ENCODE peak calls at places on chromosomes 2 and 18, in five cellular contexts. Q, M, Y, N and Z are unnamed samples.
A peak's percentile ranks its signal among the peaks of the same experiment; 100 is the strongest.

GRCh38 chr2:72032481-72033041 is 115.1 kb downstream of the CYP26B1 start:
- DNase-seq in Q (no peak), M (peak; percentile 53), Y (no peak), N (no peak), Z (no peak)

GRCh38 chr2:20330202-20330601 is 20.4 kb downstream of the PUM2 start:
- DNase-seq in Q (no peak), M (no peak), Y (peak; percentile 11), N (no peak), Z (no peak)

GRCh38 chr2:230643576-230644291 is 68.9 kb upstream of the CAB39 start:
- DNase-seq in Q (no peak), M (peak; percentile 74), Y (peak; percentile 36), N (no peak), Z (peak; percentile 61)

GRCh38 chr18:35178260-35178659 is 62.6 kb upstream of the ZNF397 start:
- DNase-seq in Q (no peak), M (no peak), Y (no peak), N (no peak), Z (no peak)

GRCh38 chr2:221063568-221063967 is 508.5 kb downstream of the EPHA4 start:
- DNase-seq in Q (no peak), M (no peak), Y (no peak), N (no peak), Z (no peak)

GRCh38 chr2:133209325-133209724 is 358.9 kb downstream of the NCKAP5 start:
- DNase-seq in Q (no peak), M (no peak), Y (no peak), N (no peak), Z (no peak)

GRCh38 chr2:68765739-68766377 is 31.2 kb downstream of the ARHGAP25 start:
- DNase-seq in Q (no peak), M (no peak), Y (peak; percentile 58), N (no peak), Z (no peak)

GRCh38 chr2:230875347-230876315 is 10.9 kb downstream of the ITM2C start:
- DNase-seq in Q (peak; percentile 34), M (no peak), Y (no peak), N (no peak), Z (no peak)

GRCh38 chr2:216688731-216689360 is 6.5 kb downstream of the IGFBP5 start:
- DNase-seq in Q (no peak), M (peak; percentile 86), Y (no peak), N (no peak), Z (no peak)

GRCh38 chr2:17843457-17843856 is 27.2 kb downstream of the MSGN1 start:
- DNase-seq in Q (no peak), M (no peak), Y (no peak), N (no peak), Z (no peak)

GRCh38 chr2:60450488-60450887 is 103.0 kb downstream of the BCL11A start:
- DNase-seq in Q (no peak), M (no peak), Y (no peak), N (no peak), Z (no peak)

GRCh38 chr2:70440621-70441020 is 113.0 kb downstream of the TGFA start:
- DNase-seq in Q (no peak), M (no peak), Y (no peak), N (no peak), Z (no peak)

GRCh38 chr2:23430263-23430662 is 45.3 kb downstream of the KLHL29 start:
- DNase-seq in Q (no peak), M (no peak), Y (no peak), N (no peak), Z (no peak)

GRCh38 chr2:100747996-100748615 is 71.8 kb upstream of the NPAS2 start:
- DNase-seq in Q (no peak), M (no peak), Y (no peak), N (no peak), Z (no peak)

GRCh38 chr18:76454429-76454828 is 40.6 kb downstream of the ZNF516 start:
- DNase-seq in Q (no peak), M (no peak), Y (no peak), N (no peak), Z (no peak)

GRCh38 chr2:231181848-231182247 is 16.6 kb upstream of the ARMC9 start:
- DNase-seq in Q (peak; percentile 46), M (peak; percentile 92), Y (peak; percentile 42), N (no peak), Z (peak; percentile 69)

GRCh38 chr2:39068290-39068689 is 52.6 kb downstream of the SOS1 start:
- DNase-seq in Q (no peak), M (no peak), Y (no peak), N (no peak), Z (no peak)

DNA sequence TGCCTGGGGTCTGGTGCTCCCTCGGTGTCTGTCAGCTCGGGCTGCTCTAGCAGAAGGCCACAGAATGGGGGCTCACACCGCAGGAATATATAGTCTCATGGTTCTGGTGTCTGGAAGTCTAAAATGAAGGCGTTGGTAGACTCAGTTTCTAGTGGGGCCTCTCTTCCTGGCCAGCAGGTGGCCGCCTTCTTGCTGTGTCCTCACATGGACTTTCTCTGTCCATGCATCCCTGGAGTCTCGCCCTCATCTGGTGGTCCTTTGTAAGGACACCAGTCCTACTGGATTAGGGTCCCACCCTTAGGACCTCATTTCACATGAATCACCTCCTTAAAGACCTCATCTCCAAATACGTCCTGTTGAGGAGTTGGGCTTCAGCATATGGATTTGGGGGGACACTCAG is 65.7 kb downstream of the RRM2 start:
- DNase-seq in Q (no peak), M (no peak), Y (no peak), N (peak; percentile 28), Z (no peak)
- TF ChIP-seq CTCF in Q (no peak), M (no peak), Y (no peak), N (peak; percentile 51), Z (no peak)

GRCh38 chr18:79397830-79398761 is 2.4 kb downstream of the NFATC1 start:
- DNase-seq in Q (peak; percentile 33), M (peak; percentile 63), Y (peak; percentile 20), N (no peak), Z (no peak)

GRCh38 chr18:79395308-79395640 is 456 bp upstream of the NFATC1 start:
- DNase-seq in Q (no peak), M (no peak), Y (no peak), N (peak; percentile 29), Z (no peak)

GRCh38 chr18:79397288-79397829 is 1.6 kb downstream of the NFATC1 start:
- DNase-seq in Q (peak; percentile 14), M (peak; percentile 62), Y (peak; percentile 31), N (no peak), Z (no peak)

GRCh38 chr18:79395761-79396404 is at the start of gene NFATC1:
- DNase-seq in Q (peak; percentile 61), M (peak; percentile 95), Y (peak; percentile 61), N (peak; percentile 80), Z (peak; percentile 89)

DNA sequence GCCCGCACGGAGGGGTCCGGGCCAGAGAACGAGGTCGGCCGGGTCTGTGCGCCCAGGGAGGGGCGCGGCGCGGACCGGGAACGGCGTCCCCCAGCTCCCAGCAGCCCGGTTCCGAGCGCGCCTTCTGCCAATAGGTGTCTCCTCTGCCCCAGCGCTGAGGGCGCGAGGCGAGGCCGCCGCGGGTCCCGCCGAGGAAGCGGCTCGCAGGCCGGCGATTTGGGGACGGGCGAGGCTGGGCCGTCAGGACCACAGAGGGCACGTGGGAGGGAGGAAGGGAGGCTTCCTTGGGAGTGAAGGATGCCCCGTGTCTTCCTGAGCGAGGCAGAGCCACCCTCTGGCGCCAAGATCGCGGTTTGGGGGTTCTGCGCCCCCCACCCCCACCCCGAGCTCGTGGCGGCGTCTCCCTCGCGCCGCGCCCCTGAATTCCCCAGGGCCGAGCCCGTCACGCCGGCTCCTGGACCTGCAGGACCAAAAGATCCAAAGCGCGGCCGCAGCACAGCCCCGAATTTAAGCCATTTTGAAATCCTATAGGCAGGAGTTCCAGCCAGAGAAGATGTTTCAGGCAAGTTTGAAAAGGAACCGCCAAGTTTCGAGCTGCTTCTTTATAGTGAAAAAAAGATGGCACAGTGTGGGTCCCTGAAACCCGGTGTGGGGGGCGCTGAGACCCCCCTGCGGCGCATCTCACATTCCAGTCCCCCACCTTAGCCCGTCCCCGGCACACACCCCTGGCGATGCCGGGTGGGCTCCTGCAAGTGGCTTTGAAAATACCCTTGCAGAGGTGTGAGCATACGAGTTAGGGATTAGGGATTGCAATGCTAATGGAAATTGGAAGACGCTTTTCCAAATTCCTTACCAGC is 929 bp downstream of the NFATC1 start:
- DNase-seq in Q (peak; percentile 61), M (peak; percentile 82), Y (peak; percentile 61), N (peak; percentile 57), Z (peak; percentile 86)
- TF ChIP-seq CTCF in Q (no peak), M (no peak), Y (no peak), N (no peak), Z (peak; percentile 65)

GRCh38 chr2:218229851-218230250 is 12.9 kb downstream of the ARPC2 start:
- DNase-seq in Q (peak; percentile 51), M (no peak), Y (no peak), N (no peak), Z (no peak)

GRCh38 chr2:218229239-218229638 is 12.2 kb downstream of the ARPC2 start:
- DNase-seq in Q (no peak), M (no peak), Y (peak; percentile 72), N (no peak), Z (peak; percentile 73)

GRCh38 chr2:218233543-218233942 is 16.6 kb downstream of the ARPC2 start:
- DNase-seq in Q (no peak), M (no peak), Y (no peak), N (no peak), Z (no peak)

GRCh38 chr2:218228366-218229092 is 11.5 kb downstream of the ARPC2 start:
- DNase-seq in Q (no peak), M (no peak), Y (no peak), N (no peak), Z (no peak)

DNA sequence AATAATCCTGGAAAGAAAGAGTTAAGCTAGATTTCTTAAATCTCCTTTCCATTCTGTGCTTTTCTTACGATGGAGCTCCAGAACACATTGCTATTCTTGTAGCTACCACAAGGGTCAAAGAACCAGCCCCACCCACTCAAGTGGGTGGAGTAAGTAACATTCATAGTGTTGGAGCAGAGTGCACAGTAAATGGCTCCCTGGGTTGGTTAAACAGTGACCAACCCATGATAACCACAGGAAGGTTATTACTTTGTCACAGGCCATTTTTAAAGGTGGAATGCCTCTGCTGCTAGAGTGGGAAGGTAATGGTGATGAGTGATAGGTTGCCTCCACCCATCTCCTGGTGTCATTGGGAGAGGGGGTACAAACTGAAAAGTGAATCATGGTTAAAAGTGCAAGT is 13.9 kb downstream of the ARPC2 start:
- DNase-seq in Q (no peak), M (no peak), Y (no peak), N (no peak), Z (peak; percentile 18)
- TF ChIP-seq CTCF in Q (peak; percentile 25), M (no peak), Y (peak; percentile 58), N (peak; percentile 54), Z (no peak)

GRCh38 chr18:36516258-36516657 is 218.7 kb downstream of the FHOD3 start:
- DNase-seq in Q (no peak), M (no peak), Y (no peak), N (no peak), Z (no peak)

GRCh38 chr18:36511791-36512352 is 214.4 kb downstream of the FHOD3 start:
- DNase-seq in Q (peak; percentile 53), M (no peak), Y (no peak), N (no peak), Z (no peak)

GRCh38 chr18:36518839-36519238 is 221.3 kb downstream of the FHOD3 start:
- DNase-seq in Q (no peak), M (no peak), Y (no peak), N (no peak), Z (no peak)

GRCh38 chr18:36516726-36517125 is 219.2 kb downstream of the FHOD3 start:
- DNase-seq in Q (no peak), M (no peak), Y (no peak), N (no peak), Z (no peak)

DNA sequence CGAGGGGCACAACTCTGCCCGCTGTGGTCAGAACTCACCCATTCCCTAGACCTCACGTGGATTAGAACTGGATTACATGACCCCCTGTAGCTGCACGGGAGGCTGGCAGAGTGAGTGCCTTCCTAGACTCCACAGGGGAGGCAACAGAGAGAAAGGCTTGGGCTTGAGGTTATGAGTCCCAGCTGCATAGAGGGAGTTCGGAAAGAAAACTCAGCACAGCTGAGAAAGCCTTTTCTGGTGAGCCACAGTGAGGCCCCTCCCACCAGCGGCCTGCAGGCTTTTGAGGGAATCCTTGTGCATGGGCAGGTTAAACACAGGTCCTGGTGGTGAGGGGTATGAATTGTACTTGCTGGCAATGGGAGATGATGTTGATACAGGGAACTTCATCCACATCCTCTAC is 217.3 kb downstream of the FHOD3 start:
- DNase-seq in Q (no peak), M (no peak), Y (no peak), N (no peak), Z (no peak)
- TF ChIP-seq CTCF in Q (no peak), M (no peak), Y (no peak), N (no peak), Z (no peak)